ENCODE peak calls at places on chromosomes 16 and 17, in eight cellular contexts. R is choroid plexus epithelial cell; F is stimulated activated naive CD8-positive, alpha-beta T cell treated with anti-CD3 and anti-CD28 coated beads, Interleukin-15, Interleukin-2, amounts not matched to agents 100 U/mL and 50 U/mL, for 24 hours; K is kidney; M is EL; V is NCI-H1105; P is NCI-H1694 treated with DMSO at 0.1 percent for 48 hours; X is HTR-8/SVneo. U is an unnamed sample.

GRCh38 chr17:43224146-43224705 is 4.2 kb downstream of the CCDC200 start:
- DNase-seq in R (no peak), F (no peak), K (no peak), M (no peak), V (no peak), P (no peak), X (no peak), U (peak)

GRCh38 chr17:46795379-46795952 is 23.0 kb downstream of the WNT3 start:
- DNase-seq in R (peak), F (no peak), K (no peak), M (peak), V (no peak), P (no peak), X (no peak), U (no peak)

GRCh38 chr17:7590743-7591142 is 849 bp upstream of the SOX15 start:
- DNase-seq in R (peak), F (no peak), K (peak), M (peak), V (no peak), P (no peak), X (no peak), U (no peak)

GRCh38 chr16:62985727-62986126 is 949.5 kb upstream of the CDH8 start:
- DNase-seq in R (no peak), F (no peak), K (no peak), M (no peak), V (no peak), P (no peak), X (no peak), U (no peak)

GRCh38 chr17:31413871-31414589 is 22.6 kb downstream of the RAB11FIP4 start:
- DNase-seq in R (peak), F (no peak), K (peak), M (peak), V (no peak), P (peak), X (no peak), U (no peak)

GRCh38 chr17:54172654-54173316 is 350.1 kb downstream of the KIF2B start:
- DNase-seq in R (peak), F (no peak), K (no peak), M (peak), V (no peak), P (peak), X (no peak), U (no peak)

GRCh38 chr17:915416-916201 is 64.0 kb downstream of the NXN start:
- DNase-seq in R (peak), F (no peak), K (no peak), M (no peak), V (peak), P (no peak), X (no peak), U (no peak)

GRCh38 chr16:14635394-14636145 is 2.8 kb downstream of the BFAR start:
- DNase-seq in R (no peak), F (no peak), K (no peak), M (no peak), V (no peak), P (no peak), X (no peak), U (no peak)

GRCh38 chr16:1003551-1004347 is 22.2 kb downstream of the SOX8 start:
- DNase-seq in R (peak), F (peak), K (no peak), M (peak), V (no peak), P (no peak), X (no peak), U (no peak)

U was measured in tibial nerve.